ENCODE peak calls at places on chromosome 10, in five cellular contexts. E is endothelial cell of umbilical vein, O is tibial artery, K is stomach, V is left ventricle myocardium inferior. U is an unnamed sample.

GRCh38 chr10:118272090-118272775 is 69.9 kb downstream of the FAM204A start:
- DNase-seq in O (peak), K (no peak), E (no peak), V (no peak), U (no peak)

GRCh38 chr10:47435081-47435480 is 48.8 kb downstream of the ANXA8 start:
- DNase-seq in E (no peak), O (no peak), V (no peak), K (no peak), U (no peak)

GRCh38 chr10:784759-785538 is 95.5 kb upstream of the DIP2C start:
- DNase-seq in V (peak), K (peak), E (peak), O (peak), U (peak)

GRCh38 chr10:122357685-122358084 is 16.8 kb upstream of the PLEKHA1 start:
- DNase-seq in V (no peak), K (no peak), O (no peak), E (no peak), U (no peak)

GRCh38 chr10:65566906-65567305 is 1358.9 kb upstream of the LRRTM3 start:
- DNase-seq in O (no peak), V (no peak), E (no peak), K (no peak), U (no peak)

GRCh38 chr10:69438531-69439349 is 12.5 kb upstream of the TSPAN15 start:
- DNase-seq in V (no peak), K (peak), O (no peak), E (no peak), U (no peak)

GRCh38 chr10:43671659-43672555 is 23.2 kb upstream of the ZNF32 start:
- DNase-seq in E (peak), V (no peak), K (peak), O (peak), U (peak)

GRCh38 chr10:71643904-71644303 is 75.7 kb downstream of the C10orf105 start:
- DNase-seq in K (no peak), O (no peak), E (no peak), V (no peak), U (no peak)

GRCh38 chr10:91103384-91104184 is 116.9 kb upstream of the PCGF5 start:
- DNase-seq in O (no peak), E (no peak), V (no peak), K (no peak), U (no peak)

GRCh38 chr10:614772-615582 is 74.5 kb downstream of the DIP2C start:
- DNase-seq in O (no peak), V (no peak), E (no peak), K (no peak), U (no peak)

GRCh38 chr10:14556285-14556956 is 218.3 kb downstream of the FAM107B start:
- DNase-seq in O (no peak), V (no peak), K (no peak), E (peak), U (no peak)

GRCh38 chr10:96047004-96047649 is 3.7 kb downstream of the CCNJ start:
- DNase-seq in V (no peak), E (peak), K (no peak), O (no peak), U (no peak)

GRCh38 chr10:33244354-33244967 is 90.0 kb downstream of the NRP1 start:
- DNase-seq in O (no peak), V (no peak), K (no peak), E (no peak), U (no peak)

GRCh38 chr10:11016959-11017574 is 605 bp upstream of the CELF2 start:
- DNase-seq in V (no peak), O (no peak), E (no peak), K (no peak), U (no peak)
- H3K4me3 ChIP-seq in V (peak), O (peak), E (peak), K (peak), U (peak)

GRCh38 chr10:79128923-79129305 is 60.1 kb downstream of the ZMIZ1 start:
- DNase-seq in O (no peak), E (peak), K (no peak), V (no peak), U (no peak)

GRCh38 chr10:79128241-79128922 is 59.6 kb downstream of the ZMIZ1 start:
- DNase-seq in K (no peak), O (no peak), V (no peak), E (peak), U (no peak)

GRCh38 chr10:79130846-79131245 is 62.1 kb downstream of the ZMIZ1 start:
- DNase-seq in O (no peak), V (no peak), K (no peak), E (no peak), U (no peak)

GRCh38 chr10:79130255-79130654 is 61.5 kb downstream of the ZMIZ1 start:
- DNase-seq in V (no peak), O (no peak), E (no peak), K (no peak), U (no peak)

DNA sequence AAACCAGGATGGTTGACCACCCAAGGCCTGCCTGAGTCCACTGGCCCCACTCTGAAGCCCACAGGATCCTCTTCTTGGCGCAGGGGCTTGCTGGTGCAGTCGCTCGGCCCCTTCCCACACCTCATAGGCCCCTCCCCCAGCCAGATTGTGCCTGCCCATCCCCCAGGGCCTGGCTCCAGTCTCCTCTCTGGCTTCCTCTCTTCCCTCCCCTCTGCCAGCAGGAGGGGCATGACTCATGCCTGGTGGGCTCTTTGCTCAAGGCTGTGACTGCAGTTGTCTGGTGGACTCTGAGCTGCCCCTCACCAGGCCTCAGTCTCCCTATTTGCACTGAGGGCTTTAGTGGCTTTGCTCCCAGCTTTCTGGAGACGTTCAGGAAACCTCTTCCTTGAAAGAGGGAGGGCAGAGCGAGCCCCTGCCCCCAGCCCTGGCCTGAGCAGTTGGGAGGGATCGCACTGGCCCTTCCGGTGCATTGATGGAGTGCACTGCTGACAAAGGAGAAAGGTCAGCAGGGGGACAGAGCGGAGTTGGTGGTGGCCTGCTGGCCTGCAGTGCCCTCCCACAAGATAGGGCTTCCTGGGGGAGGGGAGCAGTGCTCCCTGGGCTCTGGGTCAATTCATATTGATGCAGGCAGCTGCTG is 60.7 kb downstream of the ZMIZ1 start:
- DNase-seq in K (no peak), E (peak), V (no peak), O (no peak), U (no peak)
- TF ChIP-seq CTCF in K (no peak), E (no peak), V (no peak), O (no peak), U (no peak)

DNA sequence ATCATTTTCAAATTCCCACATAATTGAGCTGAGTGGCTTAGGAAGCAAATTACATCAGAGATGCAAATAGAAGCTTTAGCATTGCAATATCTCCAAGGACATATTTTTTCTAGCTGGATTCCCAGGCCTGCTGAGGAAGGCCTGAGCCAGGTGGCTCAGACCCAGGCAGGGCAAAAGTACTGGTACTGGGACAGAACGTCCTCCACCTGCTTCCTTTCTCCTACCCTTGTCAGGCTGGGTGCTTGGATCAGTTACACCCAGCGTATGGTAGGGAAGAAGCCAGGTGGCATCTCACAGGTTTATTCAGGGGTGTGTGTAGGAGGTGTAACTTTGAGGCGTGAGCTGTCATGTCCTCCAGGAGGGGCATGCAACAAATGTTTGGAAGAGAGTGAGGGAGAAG is 3.0 kb upstream of the PANK1 start:
- DNase-seq in K (no peak), E (no peak), O (no peak), V (peak), U (peak)
- H3K4me3 ChIP-seq in K (no peak), E (no peak), O (no peak), V (no peak), U (no peak)

GRCh38 chr10:70537398-70538194 is 59.0 kb downstream of the PALD1 start:
- DNase-seq in K (peak), E (no peak), V (no peak), O (no peak), U (no peak)

GRCh38 chr10:70538195-70538520 is 59.6 kb downstream of the PALD1 start:
- DNase-seq in O (no peak), K (no peak), V (no peak), E (no peak), U (no peak)

GRCh38 chr10:70534281-70534680 is 55.7 kb downstream of the PALD1 start:
- DNase-seq in E (no peak), O (no peak), K (no peak), V (no peak), U (no peak)

GRCh38 chr10:70535451-70535850 is 56.9 kb downstream of the PALD1 start:
- DNase-seq in O (no peak), E (no peak), V (no peak), K (no peak), U (no peak)

DNA sequence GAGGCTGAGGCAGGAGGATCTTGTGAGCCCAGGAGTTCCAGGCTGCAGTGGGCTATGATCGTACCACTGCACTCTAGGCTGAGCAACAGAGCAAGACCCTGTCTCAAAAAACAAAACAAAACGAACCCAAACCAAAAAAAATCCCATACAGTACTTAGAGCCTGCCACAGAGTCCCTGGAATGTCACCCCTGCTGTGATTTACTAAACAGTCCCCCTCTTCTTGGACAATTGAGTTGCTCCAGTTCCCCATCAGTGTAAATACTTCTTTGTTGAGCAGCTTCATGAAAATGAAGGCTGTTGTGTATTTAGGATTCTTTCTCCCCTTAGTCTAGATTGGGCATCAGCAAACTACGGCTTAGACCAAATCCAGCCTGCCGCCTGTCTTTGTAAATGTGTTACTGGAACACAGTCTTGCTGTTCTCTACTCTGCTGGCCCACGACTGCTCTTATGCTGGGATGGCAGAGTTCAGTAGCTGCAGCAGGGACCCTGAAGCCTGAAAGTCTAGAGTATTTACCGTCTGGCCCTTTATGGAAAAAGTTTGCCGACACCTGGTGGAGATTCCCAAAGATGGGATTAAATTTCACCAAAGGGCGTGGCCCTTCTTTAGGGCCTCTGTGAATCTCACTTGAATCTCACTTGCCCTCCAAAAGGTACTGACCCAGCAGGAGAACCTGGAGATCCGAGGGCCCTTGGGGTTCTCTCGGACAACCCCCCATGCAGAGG is 57.8 kb downstream of the PALD1 start:
- DNase-seq in K (no peak), V (no peak), O (no peak), E (no peak), U (no peak)
- TF ChIP-seq CTCF in K (no peak), V (no peak), O (no peak), E (no peak), U (no peak)

GRCh38 chr10:120601999-120602398 is 145.0 kb downstream of the PLPP4 start:
- DNase-seq in V (no peak), E (no peak), K (no peak), O (no peak), U (no peak)
- H3K4me3 ChIP-seq in V (no peak), E (no peak), K (no peak), O (no peak), U (no peak)

GRCh38 chr10:30645340-30645827 is 15.8 kb upstream of the LYZL2 start:
- DNase-seq in E (peak), O (no peak), V (peak), K (no peak), U (peak)

GRCh38 chr10:30637881-30638467 is 8.4 kb upstream of the LYZL2 start:
- DNase-seq in K (no peak), O (no peak), E (peak), V (no peak), U (no peak)

GRCh38 chr10:30639946-30640786 is 10.6 kb upstream of the LYZL2 start:
- DNase-seq in K (no peak), O (no peak), E (peak), V (no peak), U (no peak)
- TF ChIP-seq CTCF in K (peak), O (peak), E (peak), V (peak), U (peak)

GRCh38 chr10:52623761-52624160 is 148.8 kb downstream of the MBL2 start:
- DNase-seq in K (no peak), V (no peak), O (no peak), E (peak), U (no peak)
- H3K4me3 ChIP-seq in K (no peak), V (no peak), O (no peak), E (no peak), U (no peak)

DNA sequence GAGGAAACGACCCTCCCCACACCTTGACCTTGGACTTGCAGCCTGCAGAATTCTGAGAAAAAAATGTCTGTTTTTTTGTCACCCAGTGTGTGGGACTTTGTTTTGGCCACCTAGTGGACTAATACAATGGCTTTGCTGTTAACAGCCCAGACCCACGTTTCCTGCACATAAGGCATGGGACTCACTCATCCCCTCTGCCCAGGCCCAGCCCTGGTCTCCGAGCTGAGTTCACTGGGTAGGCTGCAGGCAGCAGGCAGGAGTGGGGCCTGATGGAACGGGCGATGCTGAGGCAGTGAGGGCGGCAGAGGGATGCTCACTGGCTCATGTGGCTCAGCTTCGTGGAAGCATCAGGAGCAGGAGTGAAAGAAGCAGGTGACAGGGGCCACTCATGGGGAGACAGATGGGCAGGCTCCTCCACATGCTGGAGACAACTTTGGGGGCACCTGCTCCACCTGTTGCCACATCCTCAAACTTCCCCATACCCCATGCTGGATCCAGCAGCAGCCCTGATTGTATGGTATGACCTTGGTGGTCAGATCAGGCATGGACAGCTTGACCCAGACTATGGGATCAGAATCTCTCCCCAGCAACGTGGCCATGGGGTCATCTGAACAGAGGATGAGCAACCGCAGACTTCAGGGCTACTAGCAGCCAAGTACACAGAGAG is 65.8 kb upstream of the ANTXRL start:
- DNase-seq in E (no peak), V (no peak), K (no peak), O (no peak), U (no peak)
- TF ChIP-seq CTCF in E (no peak), V (peak), K (no peak), O (no peak), U (no peak)

GRCh38 chr10:73092830-73093229 is 3.8 kb downstream of the P4HA1 start:
- DNase-seq in E (no peak), O (no peak), V (no peak), K (no peak), U (no peak)
- H3K4me3 ChIP-seq in E (no peak), O (no peak), V (peak), K (no peak), U (peak)

GRCh38 chr10:3468919-3469638 is 296.5 kb upstream of the PITRM1 start:
- DNase-seq in O (peak), E (peak), K (no peak), V (peak), U (peak)

GRCh38 chr10:3464760-3465405 is 292.3 kb upstream of the PITRM1 start:
- DNase-seq in E (no peak), O (no peak), V (no peak), K (no peak), U (no peak)

GRCh38 chr10:3469639-3470020 is 297.0 kb upstream of the PITRM1 start:
- DNase-seq in O (no peak), E (no peak), V (no peak), K (no peak), U (no peak)

GRCh38 chr10:3465406-3465891 is 292.9 kb upstream of the PITRM1 start:
- DNase-seq in K (no peak), O (no peak), E (peak), V (no peak), U (no peak)

DNA sequence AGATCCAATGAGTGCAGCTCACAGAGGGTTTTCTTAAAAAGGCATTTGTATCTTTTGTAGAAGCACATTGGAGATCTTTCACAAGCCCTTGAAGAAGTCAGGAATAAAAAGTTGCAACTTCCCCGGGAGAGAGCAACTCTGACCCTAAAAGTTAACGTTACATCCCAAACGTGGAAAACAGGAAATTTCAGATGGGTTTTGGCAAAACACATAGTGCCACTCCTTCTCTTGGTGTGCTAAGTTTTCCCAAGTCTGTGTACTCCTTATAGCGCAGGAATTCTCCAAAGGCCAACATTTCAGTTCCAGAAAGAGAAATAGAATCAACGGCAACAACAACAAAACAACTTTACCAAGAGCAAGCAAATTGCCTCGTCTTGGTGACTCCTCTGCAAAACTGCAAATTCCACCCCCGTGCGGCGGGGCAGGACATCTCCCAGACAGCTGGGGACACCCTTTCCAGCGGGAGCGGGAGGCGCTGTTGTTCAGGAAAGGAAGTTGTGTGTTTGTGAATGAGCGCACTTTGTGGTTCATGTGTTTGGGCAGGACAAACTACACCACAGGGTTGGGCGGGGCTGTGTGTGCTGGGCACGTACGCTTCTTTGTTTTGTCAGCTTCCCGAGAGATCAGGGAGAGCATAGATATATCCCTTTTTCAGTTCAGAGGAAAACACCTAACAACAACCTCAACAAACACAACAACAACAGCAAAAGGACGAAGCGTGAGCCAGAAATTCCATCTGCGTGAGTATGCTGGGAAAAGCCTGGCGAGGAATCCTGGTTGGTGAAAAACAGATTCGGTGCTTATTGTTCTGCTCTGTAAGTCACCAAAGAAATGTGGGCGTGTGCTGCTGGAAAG is 294.7 kb upstream of the PITRM1 start:
- DNase-seq in E (peak), V (peak), O (peak), K (peak), U (peak)
- TF ChIP-seq CTCF in E (peak), V (peak), O (peak), K (no peak), U (peak)